ENCODE peak calls at places on chromosomes 6 and 20, in ten cellular contexts. A, K, T, E, Q, W, B, L, X and D are unnamed samples.

GRCh38 chr6:2376429-2377355 is 131.3 kb upstream of the GMDS start:
- DNase-seq in A (no peak), K (no peak), T (no peak), E (no peak), Q (no peak), W (no peak), B (no peak), L (no peak), X (peak), D (peak)

GRCh38 chr6:139855741-139856206 is 481.3 kb upstream of the CITED2 start:
- DNase-seq in A (no peak), K (no peak), T (no peak), E (no peak), Q (no peak), W (no peak), B (no peak), L (no peak), X (no peak), D (no peak)

GRCh38 chr6:99093781-99094180 is 146.0 kb upstream of the FBXL4 start:
- DNase-seq in A (no peak), K (no peak), T (peak), E (no peak), Q (no peak), W (peak), B (no peak), L (no peak), X (no peak), D (no peak)

GRCh38 chr6:48736486-48737206 is 625.6 kb upstream of the PTCHD4 start:
- DNase-seq in A (no peak), K (no peak), T (no peak), E (no peak), Q (peak), W (no peak), B (peak), L (no peak), X (peak), D (peak)

GRCh38 chr6:5930143-5930770 is 76.5 kb downstream of the NRN1 start:
- DNase-seq in A (no peak), K (no peak), T (no peak), E (no peak), Q (no peak), W (no peak), B (no peak), L (no peak), X (no peak), D (no peak)

GRCh38 chr6:151441390-151442166 is 10.3 kb downstream of the RMND1 start:
- DNase-seq in A (no peak), K (no peak), T (no peak), E (no peak), Q (no peak), W (no peak), B (no peak), L (no peak), X (no peak), D (no peak)

GRCh38 chr6:127147576-127147975 is 29.1 kb downstream of the RSPO3 start:
- DNase-seq in A (no peak), K (no peak), T (no peak), E (no peak), Q (peak), W (no peak), B (no peak), L (no peak), X (no peak), D (no peak)

GRCh38 chr6:100892693-100893092 is 11.6 kb upstream of the ASCC3 start:
- DNase-seq in A (no peak), K (no peak), T (no peak), E (no peak), Q (no peak), W (no peak), B (no peak), L (no peak), X (no peak), D (no peak)

GRCh38 chr6:134199848-134200606 is 117.9 kb downstream of the SGK1 start:
- DNase-seq in A (no peak), K (no peak), T (peak), E (no peak), Q (no peak), W (no peak), B (no peak), L (no peak), X (no peak), D (no peak)

GRCh38 chr6:51514396-51515051 is 572.9 kb downstream of the PKHD1 start:
- DNase-seq in A (no peak), K (no peak), T (no peak), E (no peak), Q (no peak), W (no peak), B (no peak), L (no peak), X (peak), D (no peak)

GRCh38 chr20:13219327-13220193 is 1.5 kb upstream of the ISM1 start:
- DNase-seq in A (no peak), K (peak), T (no peak), E (no peak), Q (no peak), W (no peak), B (no peak), L (no peak), X (no peak), D (no peak)
- H3K4me3 ChIP-seq in A (peak), K (no peak), T (no peak), E (no peak), Q (no peak), W (no peak), B (peak), L (peak), X (no peak), D (peak)

GRCh38 chr6:22826961-22827360 is 257.6 kb downstream of the HDGFL1 start:
- DNase-seq in A (no peak), K (no peak), T (no peak), E (no peak), Q (no peak), W (no peak), B (no peak), L (no peak), X (no peak), D (no peak)

GRCh38 chr6:22829070-22829469 is 259.7 kb downstream of the HDGFL1 start:
- DNase-seq in A (no peak), K (no peak), T (no peak), E (no peak), Q (no peak), W (no peak), B (no peak), L (no peak), X (no peak), D (no peak)

GRCh38 chr6:22828179-22829062 is 259.1 kb downstream of the HDGFL1 start:
- DNase-seq in A (no peak), K (no peak), T (peak), E (no peak), Q (peak), W (no peak), B (peak), L (no peak), X (peak), D (peak)

GRCh38 chr6:22825210-22825609 is 255.8 kb downstream of the HDGFL1 start:
- DNase-seq in A (no peak), K (no peak), T (no peak), E (no peak), Q (no peak), W (no peak), B (no peak), L (no peak), X (no peak), D (no peak)

GRCh38 chr6:22827760-22828159 is 258.4 kb downstream of the HDGFL1 start:
- DNase-seq in A (no peak), K (no peak), T (no peak), E (no peak), Q (no peak), W (no peak), B (peak), L (no peak), X (no peak), D (no peak)
- H3K4me3 ChIP-seq in A (no peak), K (no peak), T (no peak), E (no peak), Q (no peak), W (no peak), B (no peak), L (no peak), X (no peak), D (no peak)

DNA sequence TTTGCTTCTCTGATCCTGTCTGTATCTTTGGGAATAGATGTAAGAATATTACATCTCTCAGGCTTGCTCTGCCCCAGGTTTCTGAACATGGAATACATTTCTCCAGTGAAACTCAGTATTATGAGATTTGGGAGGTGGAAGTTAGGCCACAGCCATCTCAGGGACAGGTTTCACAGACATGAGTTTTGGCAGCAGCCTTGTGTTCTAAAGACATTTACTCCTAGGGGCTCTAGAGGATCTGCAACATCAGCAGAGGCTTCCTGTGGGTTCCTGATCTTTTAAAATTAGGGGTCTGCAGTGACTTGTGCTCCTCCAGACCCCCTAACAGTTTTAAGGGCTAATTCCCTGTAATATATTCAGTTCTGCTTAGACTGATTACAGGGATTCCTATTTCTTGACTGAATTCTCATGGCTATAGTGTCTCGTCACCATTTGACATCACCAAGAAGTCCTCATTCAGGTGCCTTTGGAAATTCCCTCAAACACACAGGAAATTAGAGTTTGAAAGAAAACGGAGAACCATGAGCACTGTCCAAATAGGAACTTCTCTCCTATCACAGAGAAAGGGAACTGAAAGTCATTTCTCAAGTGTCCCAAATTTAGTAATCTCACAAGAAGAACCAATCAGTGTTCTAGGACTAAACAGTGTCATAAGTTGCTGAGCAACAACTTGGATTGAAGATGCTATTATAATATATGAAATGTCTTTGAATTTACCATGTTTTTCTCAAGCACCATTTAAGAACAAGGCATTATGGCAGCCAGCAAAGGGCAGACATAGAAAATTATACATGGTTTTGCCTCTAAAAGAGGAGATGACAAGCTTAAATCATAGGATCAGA is 2.5 kb upstream of the HLA-DRA start:
- DNase-seq in A (no peak), K (no peak), T (peak), E (no peak), Q (peak), W (peak), B (peak), L (no peak), X (peak), D (no peak)
- H3K4me3 ChIP-seq in A (no peak), K (no peak), T (peak), E (no peak), Q (no peak), W (peak), B (no peak), L (no peak), X (no peak), D (no peak)

DNA sequence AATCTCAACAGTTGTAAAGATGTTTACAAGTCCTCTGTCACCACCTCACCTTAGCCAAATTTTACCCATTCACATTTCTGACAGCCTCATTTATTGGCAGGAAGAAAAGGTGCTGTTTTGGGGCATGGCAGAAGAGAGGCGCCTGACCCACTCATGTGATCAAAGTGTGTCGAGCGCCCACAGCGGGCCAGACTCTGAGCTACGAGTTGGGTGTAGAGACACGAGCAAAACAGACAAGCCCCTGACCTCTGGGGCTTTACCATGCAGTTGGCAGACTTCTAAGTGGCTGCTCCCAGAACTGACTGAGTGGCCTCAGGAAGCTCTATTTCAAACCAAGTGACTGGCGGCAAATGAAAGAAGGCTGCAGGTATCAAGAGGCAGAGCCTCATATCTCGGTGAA is 167.0 kb downstream of the SOBP start:
- DNase-seq in A (no peak), K (no peak), T (peak), E (no peak), Q (no peak), W (peak), B (no peak), L (no peak), X (no peak), D (no peak)
- H3K4me3 ChIP-seq in A (no peak), K (no peak), T (no peak), E (no peak), Q (no peak), W (peak), B (no peak), L (no peak), X (no peak), D (no peak)

DNA sequence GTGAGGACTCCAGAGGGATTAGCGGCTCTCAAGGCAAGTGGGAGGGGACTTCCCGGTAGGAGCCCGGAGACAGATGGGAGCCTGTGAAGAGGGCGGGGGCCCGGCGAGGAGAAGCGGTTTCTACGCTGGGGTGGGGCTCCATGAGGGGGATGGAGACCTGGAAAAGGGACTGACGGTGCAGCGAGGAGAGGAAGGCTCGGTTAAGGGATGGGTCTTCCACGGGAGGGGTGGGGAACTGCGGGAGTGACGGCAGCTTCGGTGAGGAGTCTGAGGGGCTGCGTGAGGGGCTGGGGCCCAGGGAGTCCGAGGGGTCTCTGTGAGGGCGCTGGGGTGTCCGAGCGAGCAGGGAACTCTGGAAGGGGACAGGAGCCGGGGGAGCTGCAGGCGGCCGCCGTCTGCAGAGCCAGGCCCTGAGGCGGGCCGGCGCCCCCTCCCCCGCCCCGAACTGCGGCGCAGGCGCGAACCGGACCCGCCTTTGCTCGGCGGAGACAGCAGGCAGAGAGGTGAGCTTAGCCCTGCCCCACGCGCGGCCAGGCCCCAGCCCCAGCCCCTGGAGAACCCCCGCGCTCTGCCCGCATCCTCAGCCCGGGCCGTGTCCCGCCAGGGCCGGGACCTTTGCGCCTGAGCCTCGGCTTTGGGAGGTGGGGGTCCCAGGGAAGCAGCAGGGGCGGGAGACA is at the start of gene NRSN2:
- DNase-seq in A (peak), K (peak), T (peak), E (peak), Q (peak), W (no peak), B (peak), L (peak), X (peak), D (no peak)
- H3K4me3 ChIP-seq in A (peak), K (peak), T (peak), E (peak), Q (peak), W (peak), B (peak), L (peak), X (peak), D (peak)

DNA sequence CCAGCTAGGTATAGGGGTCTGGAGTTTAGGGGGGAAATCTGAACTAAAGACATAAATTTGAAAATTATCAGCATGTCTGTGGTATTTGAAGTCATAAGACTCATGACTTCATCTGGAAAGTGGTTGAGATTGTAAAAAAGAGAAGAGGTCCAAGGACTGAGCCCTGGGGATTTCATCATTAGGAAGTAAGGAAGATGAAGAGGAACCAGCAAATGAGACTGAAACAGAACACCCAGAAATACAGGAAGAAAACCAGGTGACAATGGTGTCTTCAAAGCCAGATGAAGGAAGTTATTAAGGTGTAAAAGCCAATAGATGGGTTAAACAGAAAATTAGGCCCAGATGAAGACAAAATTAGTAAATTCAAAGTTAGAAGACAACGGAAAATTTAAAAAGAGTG is 49.1 kb upstream of the UBR2 start:
- DNase-seq in A (no peak), K (no peak), T (no peak), E (no peak), Q (no peak), W (no peak), B (no peak), L (no peak), X (no peak), D (no peak)
- H3K4me3 ChIP-seq in A (no peak), K (no peak), T (no peak), E (no peak), Q (no peak), W (no peak), B (no peak), L (no peak), X (no peak), D (no peak)

GRCh38 chr6:81896561-81896960 is 144.1 kb upstream of the TENT5A start:
- DNase-seq in A (no peak), K (no peak), T (no peak), E (no peak), Q (no peak), W (no peak), B (no peak), L (no peak), X (peak), D (no peak)

GRCh38 chr6:81895511-81896185 is 143.2 kb upstream of the TENT5A start:
- DNase-seq in A (no peak), K (no peak), T (no peak), E (no peak), Q (peak), W (no peak), B (peak), L (no peak), X (peak), D (peak)

GRCh38 chr6:81894788-81895221 is 142.3 kb upstream of the TENT5A start:
- DNase-seq in A (no peak), K (peak), T (no peak), E (no peak), Q (no peak), W (no peak), B (peak), L (peak), X (peak), D (no peak)

GRCh38 chr6:81892911-81893310 is 140.4 kb upstream of the TENT5A start:
- DNase-seq in A (no peak), K (no peak), T (no peak), E (no peak), Q (no peak), W (no peak), B (peak), L (no peak), X (no peak), D (no peak)

GRCh38 chr6:81894286-81894685 is 141.8 kb upstream of the TENT5A start:
- DNase-seq in A (no peak), K (no peak), T (no peak), E (no peak), Q (peak), W (no peak), B (peak), L (no peak), X (peak), D (no peak)
- H3K4me3 ChIP-seq in A (no peak), K (no peak), T (no peak), E (no peak), Q (peak), W (no peak), B (no peak), L (no peak), X (no peak), D (no peak)

DNA sequence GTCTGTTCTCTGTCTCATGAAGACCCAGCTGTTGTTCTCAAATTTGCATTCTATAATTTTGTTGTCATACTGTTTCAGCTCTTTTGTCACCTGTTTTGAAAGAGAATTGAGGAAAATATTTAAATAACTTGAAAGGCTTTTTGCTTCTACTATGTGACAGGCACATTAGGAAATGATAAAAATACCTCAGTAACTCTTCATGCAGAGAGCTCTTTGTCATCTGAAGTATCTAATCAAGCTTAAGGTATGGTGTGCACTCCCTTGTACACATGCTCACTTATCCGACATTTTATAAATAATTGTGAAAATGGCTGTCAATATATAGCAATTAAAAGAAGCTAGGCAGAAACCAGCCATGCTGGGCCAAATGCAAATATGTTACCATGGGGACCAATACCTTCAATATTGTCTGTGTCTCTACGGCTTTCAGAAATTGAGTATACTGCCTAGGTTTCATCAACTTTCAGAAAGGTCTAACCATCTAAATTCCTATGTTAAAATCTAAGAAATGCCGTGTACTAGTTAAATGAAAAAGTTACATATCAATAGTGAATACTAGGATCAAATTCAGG is 349.0 kb downstream of the RNGTT start:
- DNase-seq in A (no peak), K (no peak), T (peak), E (no peak), Q (no peak), W (peak), B (no peak), L (no peak), X (no peak), D (no peak)
- H3K4me3 ChIP-seq in A (no peak), K (no peak), T (no peak), E (no peak), Q (no peak), W (peak), B (no peak), L (no peak), X (no peak), D (no peak)